ENCODE peak calls at places on chromosomes 5 and 9, in six cellular contexts. Q is heart left ventricle, C is fibroblast of mammary gland, R is body of pancreas, P is GM12865, F is GM06990. D is an unnamed sample.

GRCh38 chr9:37948417-37948980 is 44.6 kb upstream of the SLC25A51 start:
- DNase-seq in Q (peak; percentile 41), P (no peak), F (no peak), R (no peak), C (no peak), D (no peak)

GRCh38 chr9:22238809-22239684 is 207.6 kb upstream of the DMRTA1 start:
- DNase-seq in R (peak; percentile 23), F (no peak), P (peak; percentile 37), C (peak; percentile 70), Q (no peak), D (peak; percentile 8)

GRCh38 chr9:89474939-89475338 is 23.0 kb downstream of the SEMA4D start:
- DNase-seq in Q (no peak), C (no peak), P (no peak), F (no peak), R (no peak), D (no peak)

GRCh38 chr9:121654497-121655140 is 3.2 kb downstream of the DAB2IP start:
- DNase-seq in F (no peak), C (no peak), P (no peak), R (peak; percentile 40), Q (no peak), D (no peak)

GRCh38 chr9:90065001-90065400 is 460.2 kb downstream of the GADD45G start:
- DNase-seq in C (no peak), Q (no peak), F (no peak), P (no peak), R (no peak), D (no peak)

GRCh38 chr9:92609142-92609500 is 60.8 kb downstream of the IPPK start:
- DNase-seq in C (no peak), Q (no peak), F (no peak), R (no peak), P (no peak), D (peak; percentile 63)

GRCh38 chr5:63401434-63402046 is 560.7 kb downstream of the HTR1A start:
- DNase-seq in C (peak; percentile 46), P (peak; percentile 63), Q (peak; percentile 58), R (peak; percentile 60), F (no peak), D (peak; percentile 5)

GRCh38 chr9:99398241-99398640 is 176.2 kb downstream of the SEC61B start:
- DNase-seq in R (no peak), C (peak; percentile 21), F (no peak), P (no peak), Q (no peak), D (no peak)

GRCh38 chr5:90709323-90710148 is 150.9 kb downstream of the ADGRV1 start:
- DNase-seq in F (no peak), Q (no peak), P (peak; percentile 53), C (peak; percentile 47), R (peak; percentile 34), D (peak; percentile 46)

GRCh38 chr5:82512025-82512424 is 233.9 kb upstream of the RPS23 start:
- DNase-seq in P (peak; percentile 58), Q (no peak), C (no peak), R (no peak), F (peak; percentile 1), D (no peak)

GRCh38 chr9:114072181-114073140 is 5.6 kb downstream of the AMBP start:
- DNase-seq in Q (peak; percentile 76), P (no peak), F (no peak), C (peak; percentile 37), R (peak; percentile 88), D (peak; percentile 63)

GRCh38 chr5:61813361-61813760 is 481.3 kb downstream of the ZSWIM6 start:
- DNase-seq in P (no peak), C (no peak), F (no peak), Q (no peak), R (no peak), D (no peak)

GRCh38 chr5:168950241-168950951 is 350.5 kb downstream of the SLIT3 start:
- DNase-seq in R (no peak), F (no peak), C (no peak), P (peak; percentile 51), Q (no peak), D (no peak)

GRCh38 chr9:26175264-26175663 is 497.0 kb upstream of the TUSC1 start:
- DNase-seq in Q (no peak), F (no peak), P (no peak), C (peak; percentile 10), R (no peak), D (no peak)

GRCh38 chr5:78706381-78706780 is 57.8 kb upstream of the LHFPL2 start:
- DNase-seq in R (no peak), P (no peak), Q (no peak), C (no peak), F (no peak), D (no peak)

GRCh38 chr9:34454571-34455065 is 3.8 kb downstream of the FAM219A start:
- DNase-seq in Q (no peak), P (no peak), F (no peak), C (peak; percentile 95), R (no peak), D (peak; percentile 47)

GRCh38 chr5:68225188-68225910 is 9.8 kb downstream of the PIK3R1 start:
- DNase-seq in R (peak; percentile 65), P (no peak), F (no peak), Q (no peak), C (peak; percentile 92), D (no peak)

GRCh38 chr9:137070906-137071275 is 534 bp upstream of the SAPCD2 start:
- DNase-seq in P (no peak), Q (peak; percentile 85), C (no peak), F (no peak), R (peak; percentile 71), D (no peak)

GRCh38 chr5:64144429-64145215 is 21.0 kb upstream of the RNF180 start:
- DNase-seq in R (no peak), Q (no peak), F (no peak), P (no peak), C (peak; percentile 72), D (no peak)

GRCh38 chr5:105587963-105588662 is 2025.5 kb upstream of the NUDT12 start:
- DNase-seq in C (no peak), R (no peak), Q (no peak), F (no peak), P (peak; percentile 22), D (no peak)

GRCh38 chr9:76655121-76655531 is 109.1 kb upstream of the PCA3 start:
- DNase-seq in R (no peak), Q (no peak), C (peak; percentile 30), P (no peak), F (no peak), D (no peak)

GRCh38 chr9:72383978-72384709 is 19.1 kb upstream of the ZFAND5 start:
- DNase-seq in C (peak; percentile 94), R (no peak), P (no peak), F (no peak), Q (no peak), D (no peak)

GRCh38 chr9:137048655-137049543 is 2.9 kb upstream of the NPDC1 start:
- DNase-seq in P (no peak), Q (no peak), F (no peak), C (no peak), R (no peak), D (peak; percentile 94)

GRCh38 chr9:38035873-38036272 is 33.2 kb downstream of the SHB start:
- DNase-seq in C (peak; percentile 89), P (no peak), F (no peak), Q (peak; percentile 45), R (no peak), D (no peak)

GRCh38 chr9:466749-467148 is 252.1 kb downstream of the DOCK8 start:
- DNase-seq in P (no peak), R (no peak), F (no peak), C (no peak), Q (no peak), D (no peak)

GRCh38 chr9:84597131-84597530 is 72.4 kb upstream of the NTRK2 start:
- DNase-seq in P (peak; percentile 66), F (peak; percentile 2), Q (no peak), C (no peak), R (no peak), D (no peak)

GRCh38 chr9:92706218-92706940 is 36.4 kb upstream of the IPPK start:
- DNase-seq in P (peak; percentile 62), R (no peak), Q (peak; percentile 58), F (no peak), C (peak; percentile 33), D (peak; percentile 77)

GRCh38 chr9:131500377-131500776 is 2.3 kb upstream of the POMT1 start:
- DNase-seq in F (no peak), C (no peak), P (no peak), R (no peak), Q (no peak), D (no peak)

GRCh38 chr9:131502781-131503625 is at the start of gene POMT1:
- DNase-seq in Q (peak; percentile 95), R (peak; percentile 91), F (peak; percentile 91), P (peak; percentile 92), C (peak; percentile 66), D (peak; percentile 99)

GRCh38 chr9:131503626-131504465 is 1.1 kb downstream of the POMT1 start:
- DNase-seq in C (peak; percentile 40), P (peak; percentile 28), Q (peak; percentile 60), F (peak; percentile 33), R (no peak), D (peak; percentile 73)

GRCh38 chr9:131499254-131499653 is 3.5 kb upstream of the POMT1 start:
- DNase-seq in Q (no peak), P (no peak), R (no peak), F (no peak), C (no peak), D (no peak)

DNA sequence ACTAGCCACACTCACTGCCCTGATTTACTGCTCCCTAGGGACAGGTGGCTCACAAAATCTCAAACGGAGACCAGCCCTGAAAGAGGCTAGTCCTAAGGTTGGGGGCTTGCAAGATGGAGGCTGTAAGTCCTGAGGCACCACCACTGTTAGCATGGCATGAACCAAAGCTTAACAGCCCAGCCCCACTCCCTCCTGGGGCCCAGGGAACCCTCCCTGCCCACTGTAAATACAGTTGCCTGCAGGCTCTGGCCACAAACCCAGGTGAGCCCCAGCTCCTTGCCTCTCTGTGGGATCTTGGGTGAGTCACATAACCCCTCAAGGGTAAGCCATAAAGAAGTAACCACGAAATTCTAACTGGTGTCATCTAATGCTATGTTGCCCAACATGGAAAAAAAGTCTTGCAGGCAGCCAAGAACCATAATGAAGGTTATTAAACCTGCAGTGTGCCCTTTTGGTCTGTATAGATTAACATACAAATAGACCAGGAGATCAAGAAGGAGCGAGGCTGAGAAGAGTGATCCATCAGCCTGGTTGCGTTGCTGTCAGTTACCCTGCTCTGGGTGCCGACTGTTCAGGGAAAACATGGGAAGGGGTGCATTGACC is 1.7 kb upstream of the POMT1 start:
- DNase-seq in F (no peak), Q (peak; percentile 48), P (no peak), C (peak; percentile 71), R (no peak), D (no peak)
- H3K4me3 ChIP-seq in F (no peak overlapping the region), Q (no peak overlapping the region), P (no peak overlapping the region), C (no peak overlapping the region), R (no peak overlapping the region), D (no peak overlapping the region)

GRCh38 chr5:111226556-111226955 is 2.4 kb downstream of the CAMK4 start:
- DNase-seq in R (no peak), Q (no peak), P (no peak), F (no peak), C (no peak), D (no peak)
- H3K4me3 ChIP-seq in R (no peak overlapping the region), Q (no peak overlapping the region), P (peak overlapping the region; percentile 91), F (peak overlapping the region; percentile 91), C (no peak overlapping the region), D (no peak overlapping the region)

GRCh38 chr5:116509483-116510244 is 65.0 kb downstream of the SEMA6A start:
- DNase-seq in P (no peak), Q (no peak), C (no peak), F (no peak), R (no peak), D (no peak)
- H3K4me3 ChIP-seq in P (no peak overlapping the region), Q (no peak overlapping the region), C (no peak overlapping the region), F (no peak overlapping the region), R (no peak overlapping the region), D (no peak overlapping the region)

GRCh38 chr5:52392321-52392720 is 395.4 kb upstream of the ITGA1 start:
- DNase-seq in F (no peak), P (no peak), C (no peak), R (no peak), Q (no peak), D (no peak)

GRCh38 chr5:52388349-52388748 is 399.4 kb upstream of the ITGA1 start:
- DNase-seq in P (no peak), Q (no peak), F (no peak), C (no peak), R (no peak), D (no peak)
- H3K4me3 ChIP-seq in P (no peak overlapping the region), Q (no peak overlapping the region), F (no peak overlapping the region), C (no peak overlapping the region), R (no peak overlapping the region), D (no peak overlapping the region)

D was measured in H7.